ENCODE peak calls at places on chromosome 20, in seven cellular contexts. One of them, this sample, is unnamed.
A peak's percentile ranks its signal among the peaks of the same experiment; 100 is the strongest.

GRCh38 chr20:10963717-10964266 is 290.0 kb upstream of the JAG1 start:
- DNase-seq in GM23338: no peak
- DNase-seq in tibial artery: no peak
- DNase-seq in tibial nerve: no peak
- DNase-seq in foreskin keratinocyte: no peak
- DNase-seq in dorsolateral prefrontal cortex: no peak
- DNase-seq in brain microvascular endothelial cell: no peak
- DNase-seq in this sample: no peak

GRCh38 chr20:20956586-20956985 is 149.6 kb downstream of the LINC00237 start:
- DNase-seq in dorsolateral prefrontal cortex: peak; percentile 50
- DNase-seq in GM23338: no peak
- DNase-seq in brain microvascular endothelial cell: no peak
- DNase-seq in tibial nerve: no peak
- DNase-seq in foreskin keratinocyte: no peak
- DNase-seq in tibial artery: no peak
- DNase-seq in this sample: no peak

GRCh38 chr20:60993647-60994046 is 258.4 kb upstream of the CDH4 start:
- DNase-seq in tibial artery: no peak
- DNase-seq in foreskin keratinocyte: no peak
- DNase-seq in dorsolateral prefrontal cortex: no peak
- DNase-seq in tibial nerve: no peak
- DNase-seq in brain microvascular endothelial cell: no peak
- DNase-seq in GM23338: peak; percentile 11
- DNase-seq in this sample: no peak

GRCh38 chr20:13995841-13996240 is 525 bp downstream of the MACROD2 start:
- DNase-seq in GM23338: peak; percentile 65
- DNase-seq in foreskin keratinocyte: no peak
- DNase-seq in dorsolateral prefrontal cortex: no peak
- DNase-seq in tibial artery: no peak
- DNase-seq in tibial nerve: no peak
- DNase-seq in brain microvascular endothelial cell: no peak
- DNase-seq in this sample: no peak

GRCh38 chr20:32535953-32536823 is 48.9 kb downstream of the NOL4L start:
- DNase-seq in tibial nerve: no peak
- DNase-seq in brain microvascular endothelial cell: no peak
- DNase-seq in dorsolateral prefrontal cortex: no peak
- DNase-seq in GM23338: peak; percentile 97
- DNase-seq in tibial artery: no peak
- DNase-seq in foreskin keratinocyte: no peak
- DNase-seq in this sample: no peak

GRCh38 chr20:16393297-16393696 is 180.0 kb downstream of the KIF16B start:
- DNase-seq in foreskin keratinocyte: no peak
- DNase-seq in tibial artery: no peak
- DNase-seq in tibial nerve: no peak
- DNase-seq in dorsolateral prefrontal cortex: no peak
- DNase-seq in GM23338: no peak
- DNase-seq in brain microvascular endothelial cell: no peak
- DNase-seq in this sample: no peak

GRCh38 chr20:38973546-38974120 is 11.5 kb downstream of the DHX35 start:
- DNase-seq in dorsolateral prefrontal cortex: no peak
- DNase-seq in brain microvascular endothelial cell: peak; percentile 21
- DNase-seq in tibial artery: no peak
- DNase-seq in GM23338: no peak
- DNase-seq in tibial nerve: no peak
- DNase-seq in foreskin keratinocyte: no peak
- DNase-seq in this sample: no peak

GRCh38 chr20:8589956-8590355 is 457.9 kb downstream of the PLCB1 start:
- DNase-seq in brain microvascular endothelial cell: peak; percentile 12
- DNase-seq in dorsolateral prefrontal cortex: no peak
- DNase-seq in tibial artery: no peak
- DNase-seq in foreskin keratinocyte: no peak
- DNase-seq in tibial nerve: no peak
- DNase-seq in GM23338: no peak
- DNase-seq in this sample: no peak

GRCh38 chr20:9374068-9374467 is 140.3 kb upstream of the LAMP5 start:
- DNase-seq in tibial artery: no peak
- DNase-seq in GM23338: no peak
- DNase-seq in brain microvascular endothelial cell: no peak
- DNase-seq in dorsolateral prefrontal cortex: no peak
- DNase-seq in foreskin keratinocyte: no peak
- DNase-seq in tibial nerve: no peak
- DNase-seq in this sample: no peak

GRCh38 chr20:53795170-53795569 is 201.5 kb upstream of the ZNF217 start:
- DNase-seq in foreskin keratinocyte: no peak
- DNase-seq in brain microvascular endothelial cell: peak; percentile 47
- DNase-seq in tibial artery: no peak
- DNase-seq in GM23338: no peak
- DNase-seq in dorsolateral prefrontal cortex: no peak
- DNase-seq in tibial nerve: no peak
- DNase-seq in this sample: no peak

GRCh38 chr20:33963756-33964155 is 30.0 kb upstream of the RALY start:
- DNase-seq in tibial nerve: no peak
- DNase-seq in GM23338: no peak
- DNase-seq in dorsolateral prefrontal cortex: no peak
- DNase-seq in tibial artery: no peak
- DNase-seq in brain microvascular endothelial cell: no peak
- DNase-seq in foreskin keratinocyte: no peak
- DNase-seq in this sample: no peak

GRCh38 chr20:59428441-59429205 is 128.2 kb downstream of the EDN3 start:
- DNase-seq in foreskin keratinocyte: no peak
- DNase-seq in tibial artery: no peak
- DNase-seq in tibial nerve: no peak
- DNase-seq in dorsolateral prefrontal cortex: no peak
- DNase-seq in GM23338: peak; percentile 46
- DNase-seq in brain microvascular endothelial cell: no peak
- DNase-seq in this sample: no peak

GRCh38 chr20:13220857-13221297 is at the start of gene ISM1:
- DNase-seq in tibial nerve: no peak
- DNase-seq in dorsolateral prefrontal cortex: no peak
- DNase-seq in tibial artery: peak; percentile 29
- DNase-seq in GM23338: peak; percentile 30
- DNase-seq in brain microvascular endothelial cell: no peak
- DNase-seq in foreskin keratinocyte: no peak
- DNase-seq in this sample: no peak

GRCh38 chr20:60728705-60729104 is 523.4 kb upstream of the CDH4 start:
- DNase-seq in GM23338: peak; percentile 12
- DNase-seq in brain microvascular endothelial cell: no peak
- DNase-seq in tibial nerve: no peak
- DNase-seq in dorsolateral prefrontal cortex: no peak
- DNase-seq in tibial artery: no peak
- DNase-seq in foreskin keratinocyte: no peak
- DNase-seq in this sample: no peak

GRCh38 chr20:16423311-16424212 is 149.7 kb downstream of the KIF16B start:
- DNase-seq in tibial artery: no peak
- DNase-seq in dorsolateral prefrontal cortex: no peak
- DNase-seq in GM23338: no peak
- DNase-seq in brain microvascular endothelial cell: peak; percentile 33
- DNase-seq in foreskin keratinocyte: no peak
- DNase-seq in tibial nerve: no peak
- DNase-seq in this sample: no peak

GRCh38 chr20:57450419-57450818 is 59.2 kb downstream of the RBM38 start:
- DNase-seq in brain microvascular endothelial cell: no peak
- DNase-seq in GM23338: no peak
- DNase-seq in dorsolateral prefrontal cortex: no peak
- DNase-seq in tibial nerve: no peak
- DNase-seq in foreskin keratinocyte: no peak
- DNase-seq in tibial artery: peak; percentile 50
- DNase-seq in this sample: no peak

GRCh38 chr20:22466447-22467171 is 117.8 kb downstream of the FOXA2 start:
- DNase-seq in dorsolateral prefrontal cortex: no peak
- DNase-seq in GM23338: no peak
- DNase-seq in foreskin keratinocyte: no peak
- DNase-seq in tibial artery: no peak
- DNase-seq in brain microvascular endothelial cell: no peak
- DNase-seq in tibial nerve: no peak
- DNase-seq in this sample: no peak

GRCh38 chr20:46220808-46221207 is 87.5 kb downstream of the CDH22 start:
- DNase-seq in foreskin keratinocyte: no peak
- DNase-seq in tibial nerve: no peak
- DNase-seq in dorsolateral prefrontal cortex: no peak
- DNase-seq in brain microvascular endothelial cell: no peak
- DNase-seq in GM23338: peak; percentile 63
- DNase-seq in tibial artery: no peak
- DNase-seq in this sample: no peak

GRCh38 chr20:878511-879307 is 37.4 kb downstream of the ANGPT4 start:
- DNase-seq in tibial nerve: no peak
- DNase-seq in brain microvascular endothelial cell: no peak
- DNase-seq in dorsolateral prefrontal cortex: no peak
- DNase-seq in tibial artery: no peak
- DNase-seq in GM23338: peak; percentile 84
- DNase-seq in foreskin keratinocyte: no peak
- DNase-seq in this sample: no peak

GRCh38 chr20:33672426-33673114 is 1.7 kb downstream of the NECAB3 start:
- DNase-seq in tibial nerve: no peak
- DNase-seq in dorsolateral prefrontal cortex: no peak
- DNase-seq in foreskin keratinocyte: no peak
- DNase-seq in tibial artery: no peak
- DNase-seq in GM23338: no peak
- DNase-seq in brain microvascular endothelial cell: no peak
- DNase-seq in this sample: no peak

GRCh38 chr20:32779500-32780215 is 17.5 kb downstream of the DNMT3B start:
- DNase-seq in dorsolateral prefrontal cortex: no peak
- DNase-seq in tibial artery: no peak
- DNase-seq in GM23338: peak; percentile 67
- DNase-seq in foreskin keratinocyte: no peak
- DNase-seq in brain microvascular endothelial cell: no peak
- DNase-seq in tibial nerve: no peak
- DNase-seq in this sample: no peak

GRCh38 chr20:37147250-37147649 is 31.9 kb upstream of the RPN2 start:
- DNase-seq in tibial nerve: no peak
- DNase-seq in brain microvascular endothelial cell: no peak
- DNase-seq in tibial artery: no peak
- DNase-seq in dorsolateral prefrontal cortex: no peak
- DNase-seq in foreskin keratinocyte: no peak
- DNase-seq in GM23338: no peak
- DNase-seq in this sample: no peak

GRCh38 chr20:44394520-44395182 is 39.2 kb downstream of the HNF4A start:
- DNase-seq in dorsolateral prefrontal cortex: no peak
- DNase-seq in tibial nerve: no peak
- DNase-seq in GM23338: no peak
- DNase-seq in tibial artery: no peak
- DNase-seq in foreskin keratinocyte: no peak
- DNase-seq in brain microvascular endothelial cell: no peak
- DNase-seq in this sample: no peak

GRCh38 chr20:38145094-38146075 is 19.7 kb downstream of the TGM2 start:
- DNase-seq in tibial artery: no peak
- DNase-seq in tibial nerve: no peak
- DNase-seq in foreskin keratinocyte: no peak
- DNase-seq in dorsolateral prefrontal cortex: no peak
- DNase-seq in brain microvascular endothelial cell: peak; percentile 65
- DNase-seq in GM23338: no peak
- DNase-seq in this sample: no peak

DNA sequence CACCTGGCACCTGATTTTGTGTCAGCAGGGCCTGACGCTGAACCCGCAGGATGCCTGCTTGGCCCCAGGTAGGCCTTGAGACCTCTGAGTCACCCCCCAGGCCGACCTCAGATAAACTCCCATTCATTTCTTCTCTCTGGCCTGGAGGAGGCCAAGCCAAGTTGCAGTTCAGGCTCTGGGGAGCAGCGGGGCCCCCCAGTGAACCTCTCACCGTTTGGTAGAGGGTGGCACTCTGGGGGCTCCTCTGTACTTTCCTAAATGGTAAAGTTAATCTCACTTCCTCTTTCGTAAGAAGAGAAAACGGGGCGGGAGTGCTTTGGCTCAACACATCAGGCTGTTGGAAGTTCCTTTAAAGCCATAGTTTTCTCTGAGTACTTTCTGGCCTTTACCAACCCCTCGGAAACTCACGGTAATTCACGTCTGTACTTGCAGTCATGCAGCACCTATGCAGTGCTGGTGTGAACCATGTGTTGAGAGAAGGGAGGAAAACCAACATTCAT is 2.8 kb downstream of the SIRPA start:
- DNase-seq in foreskin keratinocyte: no peak
- DNase-seq in dorsolateral prefrontal cortex: no peak
- DNase-seq in tibial artery: peak; percentile 61
- DNase-seq in GM23338: no peak
- DNase-seq in brain microvascular endothelial cell: no peak
- DNase-seq in tibial nerve: no peak
- DNase-seq in this sample: no peak
- H3K27ac ChIP-seq in foreskin keratinocyte: no peak overlapping the region
- H3K27ac ChIP-seq in dorsolateral prefrontal cortex: peak overlapping the region; percentile 99
- H3K27ac ChIP-seq in tibial artery: peak overlapping the region; percentile 97
- H3K27ac ChIP-seq in GM23338: no peak overlapping the region
- H3K27ac ChIP-seq in brain microvascular endothelial cell: no peak overlapping the region
- H3K27ac ChIP-seq in tibial nerve: peak overlapping the region; percentile 33
- H3K27ac ChIP-seq in this sample: peak overlapping the region; percentile 77

GRCh38 chr20:50893620-50894019 is 37.6 kb downstream of the ADNP start:
- DNase-seq in tibial nerve: no peak
- DNase-seq in GM23338: no peak
- DNase-seq in dorsolateral prefrontal cortex: no peak
- DNase-seq in foreskin keratinocyte: no peak
- DNase-seq in brain microvascular endothelial cell: no peak
- DNase-seq in tibial artery: no peak
- DNase-seq in this sample: no peak
- H3K27ac ChIP-seq in tibial nerve: no peak overlapping the region
- H3K27ac ChIP-seq in GM23338: no peak overlapping the region
- H3K27ac ChIP-seq in dorsolateral prefrontal cortex: no peak overlapping the region
- H3K27ac ChIP-seq in foreskin keratinocyte: no peak overlapping the region
- H3K27ac ChIP-seq in brain microvascular endothelial cell: no peak overlapping the region
- H3K27ac ChIP-seq in tibial artery: no peak overlapping the region
- H3K27ac ChIP-seq in this sample: no peak overlapping the region

GRCh38 chr20:62322428-62323073 is 19.8 kb downstream of the ADRM1 start:
- DNase-seq in tibial artery: no peak
- DNase-seq in dorsolateral prefrontal cortex: no peak
- DNase-seq in GM23338: no peak
- DNase-seq in brain microvascular endothelial cell: no peak
- DNase-seq in foreskin keratinocyte: no peak
- DNase-seq in tibial nerve: no peak
- DNase-seq in this sample: no peak

GRCh38 chr20:62320581-62321354 is 18.0 kb downstream of the ADRM1 start:
- DNase-seq in tibial nerve: no peak
- DNase-seq in dorsolateral prefrontal cortex: no peak
- DNase-seq in foreskin keratinocyte: no peak
- DNase-seq in brain microvascular endothelial cell: no peak
- DNase-seq in GM23338: peak; percentile 63
- DNase-seq in tibial artery: no peak
- DNase-seq in this sample: no peak

GRCh38 chr20:62321521-62321948 is 18.7 kb downstream of the ADRM1 start:
- DNase-seq in dorsolateral prefrontal cortex: no peak
- DNase-seq in tibial nerve: no peak
- DNase-seq in brain microvascular endothelial cell: no peak
- DNase-seq in tibial artery: no peak
- DNase-seq in GM23338: peak; percentile 62
- DNase-seq in foreskin keratinocyte: no peak
- DNase-seq in this sample: peak; percentile 33

GRCh38 chr20:62323146-62323979 is 20.6 kb downstream of the ADRM1 start:
- DNase-seq in tibial nerve: no peak
- DNase-seq in GM23338: no peak
- DNase-seq in tibial artery: no peak
- DNase-seq in brain microvascular endothelial cell: no peak
- DNase-seq in dorsolateral prefrontal cortex: no peak
- DNase-seq in foreskin keratinocyte: no peak
- DNase-seq in this sample: no peak

GRCh38 chr20:62321978-62322377 is 19.2 kb downstream of the ADRM1 start:
- DNase-seq in GM23338: no peak
- DNase-seq in tibial artery: no peak
- DNase-seq in brain microvascular endothelial cell: no peak
- DNase-seq in dorsolateral prefrontal cortex: no peak
- DNase-seq in tibial nerve: no peak
- DNase-seq in foreskin keratinocyte: no peak
- DNase-seq in this sample: no peak
- H3K27ac ChIP-seq in GM23338: no peak overlapping the region
- H3K27ac ChIP-seq in tibial artery: no peak overlapping the region
- H3K27ac ChIP-seq in brain microvascular endothelial cell: no peak overlapping the region
- H3K27ac ChIP-seq in dorsolateral prefrontal cortex: no peak overlapping the region
- H3K27ac ChIP-seq in tibial nerve: no peak overlapping the region
- H3K27ac ChIP-seq in foreskin keratinocyte: no peak overlapping the region
- H3K27ac ChIP-seq in this sample: no peak overlapping the region

GRCh38 chr20:40844285-40844684 is 155.2 kb upstream of the MAFB start:
- DNase-seq in tibial nerve: no peak
- DNase-seq in GM23338: no peak
- DNase-seq in foreskin keratinocyte: no peak
- DNase-seq in brain microvascular endothelial cell: no peak
- DNase-seq in tibial artery: no peak
- DNase-seq in dorsolateral prefrontal cortex: no peak
- DNase-seq in this sample: no peak
- H3K27ac ChIP-seq in tibial nerve: no peak overlapping the region
- H3K27ac ChIP-seq in GM23338: no peak overlapping the region
- H3K27ac ChIP-seq in foreskin keratinocyte: no peak overlapping the region
- H3K27ac ChIP-seq in brain microvascular endothelial cell: no peak overlapping the region
- H3K27ac ChIP-seq in tibial artery: no peak overlapping the region
- H3K27ac ChIP-seq in dorsolateral prefrontal cortex: no peak overlapping the region
- H3K27ac ChIP-seq in this sample: no peak overlapping the region

This sample was measured in epithelial cell of prostate.